ENCODE peak calls at places on chromosomes 3 and 15, in six cellular contexts. W is IMR-90, E is A549, V is right cardiac atrium, X is stomach, K is cardiac fibroblast. G is an unnamed sample.

GRCh38 chr3:116165190-116165589 is 280.1 kb downstream of the LSAMP start:
- DNase-seq in W (no peak), E (no peak), V (no peak), X (no peak), K (no peak), G (no peak)

GRCh38 chr15:25172691-25173090 is 217.9 kb downstream of the SNRPN start:
- DNase-seq in W (no peak), E (no peak), V (peak), X (peak), K (no peak), G (no peak)

GRCh38 chr3:14230729-14231128 is 52.1 kb downstream of the LSM3 start:
- DNase-seq in W (no peak), E (no peak), V (no peak), X (no peak), K (no peak), G (no peak)

GRCh38 chr15:74315626-74316025 is 51.8 kb downstream of the CYP11A1 start:
- DNase-seq in W (no peak), E (no peak), V (no peak), X (no peak), K (no peak), G (no peak)

GRCh38 chr15:36798366-36798765 is 218.9 kb downstream of the CDIN1 start:
- DNase-seq in W (peak), E (peak), V (no peak), X (no peak), K (peak), G (no peak)

GRCh38 chr3:62153231-62153630 is 220.1 kb downstream of the FEZF2 start:
- DNase-seq in W (no peak), E (no peak), V (no peak), X (no peak), K (no peak), G (no peak)

GRCh38 chr3:55162031-55162784 is 234.3 kb upstream of the LRTM1 start:
- DNase-seq in W (peak), E (no peak), V (no peak), X (no peak), K (peak), G (no peak)

GRCh38 chr3:51379301-51379700 is 5.8 kb upstream of the MANF start:
- DNase-seq in W (no peak), E (no peak), V (no peak), X (no peak), K (no peak), G (no peak)

GRCh38 chr15:61644550-61644949 is 415.4 kb upstream of the RORA start:
- DNase-seq in W (no peak), E (no peak), V (no peak), X (no peak), K (no peak), G (no peak)

GRCh38 chr3:110062711-110063110 is 725.4 kb upstream of the DPPA4 start:
- DNase-seq in W (no peak), E (no peak), V (no peak), X (no peak), K (peak), G (no peak)

GRCh38 chr3:120524171-120524923 is 71.8 kb upstream of the NDUFB4 start:
- DNase-seq in W (peak), E (no peak), V (no peak), X (no peak), K (peak), G (no peak)

GRCh38 chr3:62589078-62589477 is 215.7 kb upstream of the FEZF2 start:
- DNase-seq in W (no peak), E (no peak), V (peak), X (no peak), K (no peak), G (no peak)

GRCh38 chr3:25856902-25857518 is 67.1 kb downstream of the OXSM start:
- DNase-seq in W (peak), E (peak), V (no peak), X (no peak), K (peak), G (peak)

GRCh38 chr3:119350114-119350513 is 55.9 kb downstream of the ARHGAP31 start:
- DNase-seq in W (no peak), E (no peak), V (peak), X (no peak), K (peak), G (no peak)

GRCh38 chr3:5888845-5889244 is 701.3 kb downstream of the EDEM1 start:
- DNase-seq in W (no peak), E (no peak), V (no peak), X (no peak), K (no peak), G (no peak)

GRCh38 chr3:20622304-20622703 is 436.3 kb upstream of the SGO1 start:
- DNase-seq in W (peak), E (no peak), V (no peak), X (no peak), K (peak), G (no peak)

GRCh38 chr15:60809375-60809774 is 330.4 kb upstream of the ICE2 start:
- DNase-seq in W (no peak), E (no peak), V (no peak), X (no peak), K (no peak), G (no peak)

GRCh38 chr3:152471814-152472605 is 203.3 kb downstream of the MBNL1 start:
- DNase-seq in W (peak), E (peak), V (peak), X (peak), K (peak), G (peak)

GRCh38 chr15:70492240-70493177 is 270.8 kb downstream of the UACA start:
- DNase-seq in W (peak), E (peak), V (peak), X (peak), K (peak), G (peak)

GRCh38 chr15:38436993-38437392 is 16.9 kb upstream of the FAM98B start:
- DNase-seq in W (no peak), E (no peak), V (no peak), X (no peak), K (no peak), G (no peak)

GRCh38 chr3:141051641-141052569 is 758 bp downstream of the SPSB4 start:
- DNase-seq in W (peak), E (no peak), V (no peak), X (no peak), K (peak), G (no peak)

GRCh38 chr3:64049136-64049535 is 25.8 kb upstream of the PSMD6 start:
- DNase-seq in W (peak), E (no peak), V (no peak), X (no peak), K (peak), G (no peak)

GRCh38 chr3:80983753-80984152 is 777.7 kb downstream of the GBE1 start:
- DNase-seq in W (no peak), E (no peak), V (no peak), X (no peak), K (no peak), G (no peak)

GRCh38 chr3:42192334-42193200 is 73.4 kb downstream of the CCK start:
- DNase-seq in W (peak), E (no peak), V (no peak), X (no peak), K (peak), G (no peak)

GRCh38 chr3:188152660-188153497 is 1.1 kb upstream of the LPP start:
- DNase-seq in W (peak), E (peak), V (peak), X (peak), K (peak), G (peak)

GRCh38 chr15:67135494-67135893 is 70.1 kb downstream of the SMAD3 start:
- DNase-seq in W (peak), E (no peak), V (no peak), X (no peak), K (no peak), G (no peak)

GRCh38 chr15:70474367-70474681 is 289.0 kb downstream of the UACA start:
- DNase-seq in W (no peak), E (no peak), V (peak), X (no peak), K (no peak), G (no peak)

GRCh38 chr3:44416031-44417030 is 61.1 kb downstream of the ZNF445 start:
- DNase-seq in W (no peak), E (no peak), V (no peak), X (no peak), K (no peak), G (no peak)

GRCh38 chr15:28269097-28269496 is 52.9 kb downstream of the HERC2 start:
- DNase-seq in W (no peak), E (no peak), V (peak), X (no peak), K (no peak), G (no peak)

DNA sequence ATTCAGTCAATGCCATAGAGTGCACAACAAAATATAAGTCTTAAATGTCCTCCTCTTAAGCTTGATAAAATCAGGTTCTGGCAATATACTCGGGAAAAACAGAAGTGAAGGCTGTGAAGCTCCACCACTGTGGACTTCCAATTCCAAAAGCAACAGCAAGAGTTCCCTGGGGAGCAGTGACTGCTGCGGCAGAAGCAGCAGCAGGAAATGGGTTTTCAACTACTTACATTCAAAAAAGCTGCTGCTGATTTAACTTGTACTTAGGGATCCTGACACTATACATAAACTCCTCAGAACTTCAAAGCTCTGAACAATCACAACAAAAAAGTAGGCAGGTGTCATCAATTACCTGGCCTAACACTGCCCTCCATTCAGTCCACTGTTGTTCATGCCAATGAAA is 4.7 kb downstream of the CEP152 start:
- DNase-seq in W (peak), E (no peak), V (peak), X (no peak), K (peak), G (no peak)
- H3K4me3 ChIP-seq in W (no peak), E (no peak), V (no peak), X (no peak), K (no peak), G (no peak)

DNA sequence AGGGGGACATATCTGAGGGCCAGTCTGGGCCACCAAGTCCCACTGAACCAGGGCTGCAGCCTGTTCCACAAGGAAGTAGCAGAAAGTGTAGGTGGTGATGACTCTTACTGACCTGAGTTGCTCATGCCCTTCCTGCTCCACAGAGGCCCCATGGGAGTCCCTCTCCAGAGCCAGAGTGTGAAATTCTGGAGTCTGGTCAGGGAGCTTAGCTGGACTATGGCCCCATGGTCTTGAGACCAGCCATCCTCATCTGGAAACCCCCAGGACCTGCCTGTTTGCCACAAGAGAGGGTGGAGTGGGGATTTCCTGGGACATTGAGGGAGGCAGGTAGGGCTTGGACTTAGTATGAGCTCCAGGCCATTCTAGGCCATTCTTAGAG is 3.0 kb downstream of the SPINT1 start:
- DNase-seq in W (no peak), E (no peak), V (no peak), X (peak), K (no peak), G (no peak)
- H3K4me3 ChIP-seq in W (no peak), E (no peak), V (no peak), X (peak), K (no peak), G (no peak)

DNA sequence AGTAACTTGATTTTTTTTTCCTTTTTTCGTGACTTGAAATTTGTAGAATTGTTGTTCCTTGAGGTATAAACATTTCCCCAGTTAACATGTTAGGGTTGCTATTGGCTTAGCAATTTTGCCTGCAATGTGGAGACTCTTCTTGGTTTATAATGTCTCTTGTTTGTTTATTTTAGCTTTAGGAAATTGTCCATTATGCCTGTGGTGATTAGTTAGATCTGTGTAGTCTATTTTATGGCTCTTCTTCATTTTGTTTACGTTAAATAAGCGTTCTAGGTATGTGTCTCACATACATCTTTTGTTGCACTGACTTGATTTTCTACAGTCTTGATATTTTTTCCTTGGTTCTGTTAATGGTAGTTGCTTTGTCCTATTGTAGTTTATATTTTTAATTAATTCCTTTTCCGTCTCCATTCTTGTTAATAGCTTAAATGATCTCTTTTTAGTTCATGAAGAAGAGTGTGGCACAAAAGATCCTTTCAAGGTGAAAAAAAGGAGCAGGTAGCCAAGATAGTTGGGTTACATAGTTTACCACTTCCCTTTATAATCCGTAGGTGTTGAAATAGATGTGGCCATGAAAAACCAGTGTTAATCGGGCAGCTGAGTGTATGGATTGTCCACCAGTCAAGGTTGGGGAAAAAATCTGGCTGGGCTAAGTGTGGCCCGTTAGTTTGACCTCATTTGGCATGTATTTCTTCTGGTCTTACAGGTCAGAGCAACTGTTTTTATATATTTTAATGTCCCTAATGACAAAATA is 12.1 kb downstream of the IQGAP1 start:
- DNase-seq in W (no peak), E (no peak), V (no peak), X (no peak), K (no peak), G (no peak)
- H3K4me3 ChIP-seq in W (no peak), E (peak), V (peak), X (peak), K (no peak), G (peak)

GRCh38 chr3:192408007-192408655 is 319.2 kb downstream of the FGF12 start:
- DNase-seq in W (no peak), E (no peak), V (peak), X (no peak), K (peak), G (no peak)
- H3K4me3 ChIP-seq in W (no peak), E (peak), V (peak), X (peak), K (peak), G (no peak)

GRCh38 chr3:171456765-171457164 is 3.4 kb downstream of the TNIK start:
- DNase-seq in W (no peak), E (no peak), V (no peak), X (no peak), K (no peak), G (no peak)
- H3K4me3 ChIP-seq in W (no peak), E (no peak), V (no peak), X (no peak), K (no peak), G (no peak)

DNA sequence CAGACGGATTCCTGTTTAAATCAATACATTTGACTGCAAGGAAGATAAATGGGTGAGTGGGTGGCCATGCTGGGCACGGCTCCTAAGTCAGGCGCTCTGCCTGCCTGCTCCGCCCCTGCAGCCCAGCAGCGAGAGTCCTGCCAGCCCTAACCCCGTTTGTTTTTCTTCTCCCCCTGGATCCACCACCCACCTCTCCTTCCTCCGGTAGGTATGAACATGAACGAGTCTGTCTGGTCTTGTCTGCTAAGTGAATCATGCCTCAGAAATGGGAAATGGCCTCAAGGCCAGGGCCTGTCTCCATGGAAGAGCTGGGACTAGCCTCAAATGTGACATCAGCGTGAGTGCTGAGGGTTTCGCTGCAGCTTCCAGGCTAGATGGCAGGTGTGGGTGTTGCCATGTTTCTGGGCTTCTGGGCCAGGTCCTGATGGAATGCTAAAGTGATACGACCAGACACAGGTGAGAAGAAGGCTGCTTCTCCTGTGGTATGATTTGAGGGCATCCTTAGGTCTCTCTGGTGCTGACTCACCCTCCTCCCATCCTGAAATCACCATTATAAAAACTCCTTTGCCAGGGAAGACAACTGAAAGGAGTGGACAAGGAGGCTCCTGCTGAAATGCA is 5.6 kb upstream of the FEM1B start:
- DNase-seq in W (peak), E (peak), V (no peak), X (no peak), K (peak), G (no peak)
- H3K4me3 ChIP-seq in W (no peak), E (peak), V (no peak), X (no peak), K (no peak), G (no peak)

GRCh38 chr3:15647629-15648167 is 46.2 kb downstream of the BTD start:
- DNase-seq in W (peak), E (no peak), V (no peak), X (no peak), K (peak), G (peak)
- H3K4me3 ChIP-seq in W (no peak), E (no peak), V (no peak), X (no peak), K (no peak), G (no peak)

GRCh38 chr3:143847787-143848631 is at the start of gene SLC9A9:
- DNase-seq in W (peak), E (peak), V (no peak), X (peak), K (peak), G (no peak)
- H3K4me3 ChIP-seq in W (peak), E (peak), V (peak), X (peak), K (peak), G (peak)

GRCh38 chr15:75335313-75335704 is 554 bp upstream of the COMMD4 start:
- DNase-seq in W (no peak), E (no peak), V (no peak), X (no peak), K (no peak), G (no peak)
- H3K4me3 ChIP-seq in W (peak), E (peak), V (peak), X (peak), K (peak), G (peak)